ENCODE peak calls at places on chromosomes 13 and 19, in seven cellular contexts. Z is cardiac muscle cell, D is mucosa of descending colon, E is heart left ventricle, V is spleen, G is body of pancreas, O is activated B cell treated with CpG ODN at 0.5 μM for 24 hours. C is an unnamed sample.

GRCh38 chr19:5128251-5128931 is 159.5 kb downstream of the KDM4B start:
- DNase-seq in Z (peak; percentile 95), D (no peak), E (peak; percentile 87), V (no peak), G (peak; percentile 92), O (no peak), C (peak; percentile 43)

GRCh38 chr19:42386974-42387707 is 3.0 kb downstream of the CNFN start:
- DNase-seq in Z (peak; percentile 70), D (peak; percentile 90), E (peak; percentile 65), V (peak; percentile 91), G (peak; percentile 74), O (peak; percentile 86), C (peak; percentile 64)

GRCh38 chr19:30133803-30134202 is 191.8 kb downstream of the URI1 start:
- DNase-seq in Z (no peak), D (no peak), E (no peak), V (peak; percentile 44), G (no peak), O (no peak), C (no peak)

GRCh38 chr13:76349700-76350099 is 536.5 kb downstream of the KCTD12 start:
- DNase-seq in Z (no peak), D (no peak), E (no peak), V (no peak), G (no peak), O (no peak), C (no peak)

GRCh38 chr13:81610613-81611012 is 1269.7 kb upstream of the SPRY2 start:
- DNase-seq in Z (no peak), D (no peak), E (no peak), V (no peak), G (no peak), O (no peak), C (no peak)

GRCh38 chr19:4633140-4633967 is 6.0 kb upstream of the TNFAIP8L1 start:
- DNase-seq in Z (peak; percentile 70), D (peak; percentile 60), E (peak; percentile 71), V (peak; percentile 87), G (peak; percentile 73), O (peak; percentile 32), C (peak; percentile 68)

GRCh38 chr13:98986226-98986846 is 8.5 kb upstream of the DOCK9 start:
- DNase-seq in Z (no peak), D (no peak), E (no peak), V (no peak), G (peak; percentile 23), O (no peak), C (no peak)

GRCh38 chr19:32750441-32751055 is 31.0 kb downstream of the TDRD12 start:
- DNase-seq in Z (no peak), D (no peak), E (no peak), V (no peak), G (no peak), O (no peak), C (no peak)

GRCh38 chr13:105334211-105334610 is 1201.3 kb downstream of the EFNB2 start:
- DNase-seq in Z (no peak), D (no peak), E (no peak), V (no peak), G (no peak), O (no peak), C (no peak)

DNA sequence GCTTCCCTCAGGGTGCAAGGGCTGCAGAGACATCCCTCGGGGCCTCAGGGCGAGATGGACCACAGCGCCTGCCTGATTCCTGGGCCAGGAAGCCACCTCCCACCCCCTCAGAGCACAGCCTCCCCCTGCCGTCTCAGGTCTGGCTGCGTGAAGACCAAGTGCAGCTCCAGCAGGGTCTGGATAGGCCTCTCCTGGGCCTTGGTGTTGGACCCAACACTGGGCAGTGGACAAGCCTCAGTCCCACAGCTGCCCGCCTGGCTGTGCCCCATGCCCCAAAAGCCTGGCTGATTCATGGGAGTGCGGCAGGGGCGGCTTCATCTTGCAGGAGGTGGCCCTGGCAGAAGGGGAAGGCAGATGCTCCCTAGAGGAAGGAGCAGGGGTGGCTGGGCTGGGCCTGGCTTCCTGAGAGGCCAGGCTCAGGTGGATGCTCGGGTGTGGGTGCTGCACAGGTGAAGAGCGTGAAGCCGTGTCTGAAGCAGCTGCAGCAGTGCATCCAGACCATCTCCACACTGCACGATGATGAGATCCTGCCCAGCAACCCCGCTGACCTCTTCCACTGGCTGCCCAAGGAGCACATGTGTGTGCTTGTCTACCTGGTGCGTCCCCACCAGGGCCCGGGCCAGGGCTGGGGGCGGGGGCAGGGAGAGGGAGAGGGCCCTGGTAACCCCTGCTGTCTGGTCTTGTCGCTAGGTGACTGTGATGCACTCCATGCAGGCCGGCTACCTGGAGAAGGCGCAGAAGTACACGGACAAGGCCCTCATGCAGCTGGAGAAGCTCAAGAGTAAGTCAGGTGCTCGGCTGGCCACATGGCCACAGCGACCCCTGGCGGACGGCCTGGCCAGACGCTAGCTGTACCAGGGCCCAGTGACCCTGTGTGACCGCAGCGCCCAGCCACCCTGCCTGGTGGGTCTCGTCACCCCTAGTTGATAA is 21.7 kb downstream of the MAU2 start:
- DNase-seq in Z (peak; percentile 87), D (peak; percentile 79), E (peak; percentile 73), V (no peak), G (peak; percentile 81), O (no peak), C (peak; percentile 75)
- TF ChIP-seq CTCF in Z (peak; percentile 92), D (peak; percentile 64), E (peak; percentile 73), V (peak; percentile 66), G (peak; percentile 81), O (no peak), C (peak; percentile 91)

GRCh38 chr13:47897411-47898050 is 103.5 kb downstream of the SUCLA2 start:
- DNase-seq in Z (no peak), D (no peak), E (no peak), V (no peak), G (no peak), O (no peak), C (no peak)
- TF ChIP-seq CTCF in Z (no peak), D (no peak), E (no peak), V (no peak), G (no peak), O (no peak), C (no peak)

GRCh38 chr13:30038884-30039283 is 188.5 kb upstream of the UBL3 start:
- DNase-seq in Z (no peak), D (no peak), E (no peak), V (no peak), G (no peak), O (no peak), C (no peak)
- TF ChIP-seq CTCF in Z (no peak), D (no peak), E (no peak), V (no peak), G (no peak), O (no peak), C (peak; percentile 12)

GRCh38 chr13:59360916-59361315 is 802.8 kb downstream of the DIAPH3 start:
- DNase-seq in Z (no peak), D (no peak), E (no peak), V (no peak), G (no peak), O (no peak), C (no peak)
- TF ChIP-seq CTCF in Z (no peak), D (no peak), E (no peak), V (no peak), G (no peak), O (no peak), C (no peak)

GRCh38 chr19:680287-681028 is 4.3 kb downstream of the FSTL3 start:
- DNase-seq in Z (peak; percentile 98), D (peak; percentile 99), E (peak; percentile 99), V (peak; percentile 100), G (peak; percentile 100), O (peak; percentile 95), C (peak; percentile 97)
- TF ChIP-seq CTCF in Z (peak; percentile 28), D (peak; percentile 61), E (peak; percentile 52), V (peak; percentile 78), G (peak; percentile 45), O (no peak), C (peak; percentile 57)

GRCh38 chr19:48186015-48186414 is 15.5 kb downstream of the ZSWIM9 start:
- DNase-seq in Z (no peak), D (no peak), E (no peak), V (peak; percentile 14), G (no peak), O (no peak), C (no peak)

GRCh38 chr19:48186541-48186991 is 16.1 kb downstream of the ZSWIM9 start:
- DNase-seq in Z (no peak), D (no peak), E (no peak), V (no peak), G (no peak), O (peak; percentile 26), C (no peak)

GRCh38 chr19:48181505-48181904 is 11.0 kb downstream of the ZSWIM9 start:
- DNase-seq in Z (no peak), D (no peak), E (no peak), V (no peak), G (no peak), O (no peak), C (no peak)

GRCh38 chr19:48183356-48183755 is 12.9 kb downstream of the ZSWIM9 start:
- DNase-seq in Z (no peak), D (no peak), E (no peak), V (peak; percentile 27), G (no peak), O (no peak), C (no peak)

GRCh38 chr19:48182434-48182833 is 12.0 kb downstream of the ZSWIM9 start:
- DNase-seq in Z (no peak), D (no peak), E (no peak), V (peak; percentile 65), G (no peak), O (no peak), C (no peak)
- TF ChIP-seq CTCF in Z (no peak), D (no peak), E (no peak), V (no peak), G (no peak), O (no peak), C (no peak)

C was measured in neural crest cell.